ENCODE peak calls at places on chromosomes 12 and 14, in eight cellular contexts. V, D, I, Z, G, F, P and Q are unnamed samples.
A peak's percentile ranks its signal among the peaks of the same experiment; 100 is the strongest.

GRCh38 chr12:104526320-104526719 is 69.6 kb downstream of the CHST11 start:
- DNase-seq in V (no peak), I (no peak), F (no peak), Z (no peak), G (no peak), P (no peak), D (no peak), Q (no peak)

GRCh38 chr12:45214739-45215418 is 1.0 kb upstream of the ANO6 start:
- DNase-seq in G (no peak), I (peak; percentile 54), F (no peak), Z (no peak), D (no peak), P (peak; percentile 67), V (no peak), Q (no peak)

GRCh38 chr12:5746020-5746419 is 199.0 kb downstream of the ANO2 start:
- DNase-seq in Z (no peak), F (no peak), V (no peak), P (no peak), D (no peak), I (no peak), G (no peak), Q (no peak)

GRCh38 chr14:23657959-23658470 is 21.9 kb downstream of the DHRS2 start:
- DNase-seq in Z (no peak), G (no peak), F (no peak), I (no peak), V (no peak), P (no peak), D (no peak), Q (no peak)

GRCh38 chr12:56119361-56119796 is 1.3 kb downstream of the ZC3H10 start:
- DNase-seq in D (peak; percentile 84), P (peak; percentile 94), Z (peak; percentile 75), I (peak; percentile 87), F (peak; percentile 82), V (no peak), G (peak; percentile 78), Q (no peak)

GRCh38 chr14:21579976-21580375 is at the start of gene OR10G3:
- DNase-seq in I (no peak), P (no peak), G (no peak), D (no peak), F (no peak), Z (no peak), V (no peak), Q (no peak)

GRCh38 chr14:103533137-103533998 is 4.4 kb downstream of the TRMT61A start:
- DNase-seq in P (no peak), G (no peak), F (no peak), V (no peak), Z (no peak), I (no peak), D (no peak), Q (no peak)

GRCh38 chr14:51442513-51443175 is 202.6 kb downstream of the TMX1 start:
- DNase-seq in Z (peak; percentile 98), V (no peak), P (peak; percentile 97), I (peak; percentile 97), D (no peak), G (no peak), F (no peak), Q (no peak)

GRCh38 chr14:102594514-102595175 is 2.2 kb downstream of the RCOR1 start:
- DNase-seq in P (peak; percentile 73), F (peak; percentile 86), I (peak; percentile 60), Z (peak; percentile 68), D (peak; percentile 90), V (peak; percentile 90), G (peak; percentile 46), Q (peak; percentile 73)

GRCh38 chr12:132489078-132489601 is 811 bp upstream of the FBRSL1 start:
- DNase-seq in I (no peak), Z (no peak), P (no peak), F (peak; percentile 52), G (no peak), D (peak; percentile 59), V (no peak), Q (no peak)

GRCh38 chr12:6386038-6386437 is 2.1 kb downstream of the LTBR start:
- DNase-seq in V (no peak), G (no peak), D (no peak), P (no peak), F (no peak), I (no peak), Z (no peak), Q (no peak)

GRCh38 chr14:103126873-103127304 is 3.6 kb downstream of the TNFAIP2 start:
- DNase-seq in V (no peak), D (no peak), Z (no peak), P (no peak), F (peak; percentile 56), G (no peak), I (no peak), Q (no peak)

GRCh38 chr12:94254270-94254669 is 105.9 kb downstream of the PLXNC1 start:
- DNase-seq in Z (no peak), D (no peak), G (no peak), V (no peak), I (no peak), F (no peak), P (no peak), Q (no peak)

GRCh38 chr14:102500190-102500661 is 9.3 kb downstream of the ANKRD9 start:
- DNase-seq in V (peak; percentile 91), G (peak; percentile 74), Z (peak; percentile 83), F (no peak), I (peak; percentile 86), P (peak; percentile 94), D (no peak), Q (no peak)

GRCh38 chr14:49505026-49505766 is 81.0 kb downstream of the RPS29 start:
- DNase-seq in I (no peak), P (no peak), Z (no peak), V (no peak), D (no peak), F (no peak), G (no peak), Q (no peak)

GRCh38 chr12:121718653-121719239 is 6.2 kb downstream of the TMEM120B start:
- DNase-seq in P (no peak), I (no peak), D (peak; percentile 45), G (no peak), Z (no peak), V (no peak), F (no peak), Q (no peak)

GRCh38 chr12:11622774-11623375 is 26.6 kb upstream of the ETV6 start:
- DNase-seq in F (no peak), G (no peak), D (peak; percentile 46), P (no peak), I (no peak), V (no peak), Z (no peak), Q (no peak)
- TF ChIP-seq CTCF in F (no peak), G (no peak), D (peak; percentile 77), P (peak; percentile 21), I (peak; percentile 22), V (no peak), Z (peak; percentile 30), Q (peak; percentile 34)

DNA sequence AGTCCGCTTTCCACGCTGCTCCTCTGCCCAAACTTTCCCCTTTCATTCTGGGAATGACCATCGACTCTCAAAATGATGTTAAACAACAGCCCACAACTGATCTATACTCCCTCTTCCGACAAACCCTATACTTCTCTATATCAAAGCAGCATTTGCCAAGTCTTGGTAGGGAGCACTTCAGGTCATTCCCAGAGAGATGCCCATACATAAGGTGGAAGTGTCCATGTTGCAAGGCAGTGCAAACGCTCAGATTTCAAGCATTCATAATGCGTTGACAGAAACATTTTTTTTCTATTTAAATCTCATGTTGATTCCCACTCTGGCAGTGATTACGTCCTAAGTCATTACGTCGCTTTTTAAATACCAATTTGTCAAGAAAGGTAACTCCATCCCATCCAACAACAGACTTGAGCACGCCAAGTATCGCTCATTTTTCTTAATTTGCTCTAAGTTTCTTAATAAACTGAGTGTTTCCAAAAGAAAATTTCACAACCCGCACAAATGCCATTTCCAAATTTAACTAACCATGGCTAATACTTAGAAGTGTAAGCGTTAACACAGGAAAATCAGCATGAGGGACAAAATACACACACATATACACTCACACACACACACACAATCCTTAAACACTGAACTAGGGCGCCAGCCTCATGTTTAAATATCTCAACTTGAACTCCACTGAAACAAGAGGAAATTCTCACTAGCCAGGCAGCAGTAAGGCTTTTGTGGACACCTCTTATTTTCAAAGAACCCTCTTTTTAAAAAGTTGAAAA is 1.1 kb downstream of the GXYLT1 start:
- DNase-seq in F (no peak), D (peak; percentile 43), P (peak; percentile 27), Z (peak; percentile 4), I (peak; percentile 47), V (no peak), G (no peak), Q (no peak)
- H3K4me3 ChIP-seq in F (peak overlapping the region; percentile 63), D (peak overlapping the region; percentile 98), P (peak overlapping the region; percentile 64), Z (peak overlapping the region; percentile 73), I (peak overlapping the region; percentile 67), V (peak overlapping the region; percentile 76), G (peak overlapping the region; percentile 70), Q (peak overlapping the region; percentile 90)

DNA sequence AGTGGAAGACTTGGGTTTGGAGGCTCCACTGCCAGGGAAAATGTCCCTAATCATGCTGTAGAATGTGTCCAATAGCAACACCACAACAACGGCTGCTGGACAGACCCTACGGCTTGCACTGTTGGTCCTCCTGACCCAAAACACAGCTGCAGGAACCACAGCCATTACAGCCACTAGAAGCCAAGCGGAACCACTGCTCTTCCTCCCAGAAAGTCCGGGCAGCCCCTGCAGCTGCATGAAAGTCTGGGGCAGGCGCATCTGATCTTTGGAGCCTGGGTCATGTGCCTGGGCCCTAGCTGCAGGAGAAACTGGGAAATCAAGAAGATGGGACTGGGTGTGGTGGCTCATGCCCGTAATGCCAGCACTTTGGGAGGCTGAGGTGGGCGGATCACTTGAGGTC is 124.7 kb upstream of the METAP2 start:
- DNase-seq in Z (no peak), D (peak; percentile 81), I (no peak), F (no peak), V (no peak), G (no peak), P (no peak), Q (no peak)
- TF ChIP-seq CTCF in Z (no peak), D (no peak), I (no peak), F (no peak), V (no peak), G (no peak), P (no peak), Q (no peak)

GRCh38 chr12:50927766-50928224 is 24.5 kb upstream of the HIGD1C start:
- DNase-seq in P (no peak), Z (no peak), F (no peak), I (no peak), G (no peak), V (no peak), D (no peak), Q (no peak)

GRCh38 chr12:50929831-50930230 is 22.5 kb upstream of the HIGD1C start:
- DNase-seq in Z (no peak), F (no peak), G (no peak), D (no peak), P (no peak), I (no peak), V (no peak), Q (no peak)

GRCh38 chr12:50926415-50926814 is 25.9 kb upstream of the HIGD1C start:
- DNase-seq in I (no peak), G (no peak), V (no peak), F (no peak), Z (no peak), P (no peak), D (peak; percentile 22), Q (no peak)

GRCh38 chr12:50927356-50927755 is 25.0 kb upstream of the HIGD1C start:
- DNase-seq in D (no peak), G (no peak), F (no peak), V (no peak), P (no peak), I (no peak), Z (no peak), Q (no peak)

DNA sequence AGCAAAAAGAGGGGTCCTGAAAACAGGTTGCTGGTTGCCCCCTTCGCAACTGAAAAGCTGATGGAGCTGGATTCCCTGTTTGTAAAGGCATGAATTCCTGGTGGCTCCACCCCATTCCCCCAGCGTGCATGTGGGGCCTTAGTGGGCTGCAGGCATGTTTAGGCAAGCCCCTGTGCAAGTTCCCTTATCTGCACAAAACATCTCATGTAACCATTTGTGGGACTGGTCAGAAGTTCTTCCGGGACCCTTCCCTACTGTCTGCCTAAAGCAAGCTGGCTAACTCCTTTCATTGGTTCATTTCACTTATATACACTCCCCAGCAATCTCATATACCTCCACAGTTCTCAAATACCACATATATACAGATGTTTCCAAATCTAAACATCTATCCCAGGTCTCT is 24.0 kb upstream of the HIGD1C start:
- DNase-seq in F (no peak), I (no peak), D (peak; percentile 30), P (no peak), V (no peak), G (no peak), Z (no peak), Q (no peak)
- H3K4me3 ChIP-seq in F (peak overlapping the region; percentile 56), I (no peak overlapping the region), D (peak overlapping the region; percentile 82), P (peak overlapping the region; percentile 64), V (peak overlapping the region; percentile 75), G (peak overlapping the region; percentile 87), Z (no peak overlapping the region), Q (no peak overlapping the region)